ENCODE peak calls at places on chromosomes 13 and 19, in four cellular contexts. R is IMR-90, H is H9, N is H1. Z is an unnamed sample.

GRCh38 chr13:47216176-47216822 is 319.4 kb upstream of the HTR2A start:
- DNase-seq in R (peak), H (no peak), N (no peak), Z (peak)

GRCh38 chr13:109628251-109628699 is 158.1 kb downstream of the IRS2 start:
- DNase-seq in R (peak), H (no peak), N (no peak), Z (no peak)

GRCh38 chr19:43524922-43525835 is 1.8 kb downstream of the ETHE1 start:
- DNase-seq in R (peak), H (peak), N (no peak), Z (peak)

GRCh38 chr19:10116085-10116865 is 3.4 kb downstream of the EIF3G start:
- DNase-seq in R (no peak), H (no peak), N (no peak), Z (peak)

GRCh38 chr19:2334986-2335846 is 6.7 kb downstream of the SPPL2B start:
- DNase-seq in R (no peak), H (no peak), N (no peak), Z (peak)

GRCh38 chr19:58554494-58555368 is at the start of gene CHMP2A:
- DNase-seq in R (peak), H (peak), N (peak), Z (peak)

GRCh38 chr19:12364391-12365093 is 941 bp downstream of the ZNF442 start:
- DNase-seq in R (peak), H (peak), N (no peak), Z (peak)

GRCh38 chr13:113405481-113406300 is 41.8 kb upstream of the GRTP1 start:
- DNase-seq in R (no peak), H (peak), N (no peak), Z (no peak)

GRCh38 chr13:22866221-22866620 is 314.6 kb upstream of the SGCG start:
- DNase-seq in R (no peak), H (no peak), N (no peak), Z (no peak)

GRCh38 chr19:38538386-38538785 is 79.4 kb downstream of the MAP4K1 start:
- DNase-seq in R (no peak), H (no peak), N (no peak), Z (no peak)

GRCh38 chr19:45716314-45717130 is 14.2 kb downstream of the FBXO46 start:
- DNase-seq in R (no peak), H (no peak), N (no peak), Z (peak)

GRCh38 chr13:66940113-66940512 is 290.0 kb downstream of the PCDH9 start:
- DNase-seq in R (no peak), H (no peak), N (no peak), Z (no peak)

GRCh38 chr13:40352807-40353562 is 313.5 kb downstream of the FOXO1 start:
- DNase-seq in R (no peak), H (no peak), N (no peak), Z (no peak)

GRCh38 chr19:9308091-9308490 is 1.5 kb downstream of the ZNF699 start:
- DNase-seq in R (no peak), H (no peak), N (no peak), Z (no peak)

GRCh38 chr13:28658796-28659610 is at the start of gene POMP:
- DNase-seq in R (peak), H (peak), N (peak), Z (peak)

GRCh38 chr19:34359140-34359953 is 5.6 kb upstream of the GPI start:
- DNase-seq in R (peak), H (peak), N (peak), Z (peak)

GRCh38 chr19:10353793-10354391 is 14.5 kb upstream of the ICAM3 start:
- DNase-seq in R (peak), H (peak), N (peak), Z (peak)

GRCh38 chr13:32040689-32041088 is 9.1 kb downstream of the FRY start:
- DNase-seq in R (peak), H (no peak), N (no peak), Z (no peak)

GRCh38 chr13:36814465-36814864 is 4.6 kb upstream of the RFXAP start:
- DNase-seq in R (no peak), H (no peak), N (no peak), Z (no peak)

GRCh38 chr13:93977986-93978385 is 501.5 kb downstream of the DCT start:
- DNase-seq in R (no peak), H (no peak), N (no peak), Z (peak)

GRCh38 chr19:54196514-54196913 is 4.1 kb upstream of the RPS9 start:
- DNase-seq in R (no peak), H (no peak), N (no peak), Z (no peak)

GRCh38 chr13:111575276-111575675 is 254.8 kb downstream of the TEX29 start:
- DNase-seq in R (no peak), H (no peak), N (no peak), Z (no peak)

GRCh38 chr13:27242642-27243185 is 8.6 kb upstream of the RPL21 start:
- DNase-seq in R (no peak), H (no peak), N (no peak), Z (no peak)

GRCh38 chr19:45445139-45445538 is 21.4 kb upstream of the ERCC1 start:
- DNase-seq in R (no peak), H (no peak), N (no peak), Z (no peak)

DNA sequence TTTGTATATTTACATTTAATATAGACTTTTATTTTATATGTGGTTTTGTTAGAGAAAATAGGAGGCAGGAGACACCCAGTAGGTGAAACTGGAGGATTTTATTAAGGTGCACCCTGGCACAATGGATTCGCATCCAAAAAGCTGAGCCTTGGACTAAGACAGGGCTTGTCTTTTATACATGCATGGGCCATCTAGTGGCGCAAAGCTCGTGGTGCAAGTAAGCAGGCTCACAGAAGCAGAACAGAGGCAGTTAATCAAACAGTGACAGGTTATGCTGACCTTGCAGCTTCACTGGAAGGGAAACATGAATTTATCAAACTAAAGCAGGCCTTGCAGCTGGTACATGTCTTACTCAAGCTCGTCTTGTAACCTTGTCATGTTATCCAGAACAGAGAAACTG is 58.8 kb upstream of the ZNF681 start:
- DNase-seq in R (peak), H (peak), N (no peak), Z (peak)
- H4K5ac ChIP-seq in R (no peak), H (no peak), N (no peak), Z (no peak)

GRCh38 chr19:19477705-19478383 is 37.5 kb downstream of the TSSK6 start:
- DNase-seq in R (no peak), H (no peak), N (no peak), Z (no peak)

GRCh38 chr19:19475845-19476828 is 39.2 kb downstream of the TSSK6 start:
- DNase-seq in R (no peak), H (peak), N (no peak), Z (peak)

GRCh38 chr19:19471682-19472081 is 43.7 kb downstream of the TSSK6 start:
- DNase-seq in R (no peak), H (no peak), N (no peak), Z (no peak)

GRCh38 chr19:19470579-19470978 is 44.8 kb downstream of the TSSK6 start:
- DNase-seq in R (no peak), H (no peak), N (no peak), Z (no peak)

GRCh38 chr19:19474950-19475781 is 40.2 kb downstream of the TSSK6 start:
- DNase-seq in R (no peak), H (peak), N (no peak), Z (peak)
- H3K56ac ChIP-seq in R (no peak), H (no peak), N (no peak), Z (peak)

GRCh38 chr13:50106559-50106958 is 91.3 kb downstream of the KCNRG start:
- DNase-seq in R (no peak), H (no peak), N (no peak), Z (no peak)
- H3K27ac ChIP-seq in R (no peak), H (no peak), N (no peak), Z (no peak)

DNA sequence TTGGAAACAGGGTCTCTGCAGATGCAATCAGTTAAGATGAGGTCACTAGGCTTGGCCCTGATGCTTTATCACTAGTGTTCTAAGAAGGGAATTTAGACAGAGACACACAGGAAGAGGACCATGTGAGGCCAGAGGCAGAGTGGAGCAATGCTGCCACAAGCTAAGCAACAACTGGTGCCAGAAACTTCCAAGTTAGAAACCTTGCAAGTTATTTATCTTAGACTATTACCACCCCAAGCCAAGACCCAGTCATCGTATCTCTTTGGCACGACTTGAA is 81.1 kb downstream of the DOCK9 start:
- DNase-seq in R (no peak), H (no peak), N (no peak), Z (no peak)
- H4K5ac ChIP-seq in R (no peak), H (no peak), N (no peak), Z (no peak)

DNA sequence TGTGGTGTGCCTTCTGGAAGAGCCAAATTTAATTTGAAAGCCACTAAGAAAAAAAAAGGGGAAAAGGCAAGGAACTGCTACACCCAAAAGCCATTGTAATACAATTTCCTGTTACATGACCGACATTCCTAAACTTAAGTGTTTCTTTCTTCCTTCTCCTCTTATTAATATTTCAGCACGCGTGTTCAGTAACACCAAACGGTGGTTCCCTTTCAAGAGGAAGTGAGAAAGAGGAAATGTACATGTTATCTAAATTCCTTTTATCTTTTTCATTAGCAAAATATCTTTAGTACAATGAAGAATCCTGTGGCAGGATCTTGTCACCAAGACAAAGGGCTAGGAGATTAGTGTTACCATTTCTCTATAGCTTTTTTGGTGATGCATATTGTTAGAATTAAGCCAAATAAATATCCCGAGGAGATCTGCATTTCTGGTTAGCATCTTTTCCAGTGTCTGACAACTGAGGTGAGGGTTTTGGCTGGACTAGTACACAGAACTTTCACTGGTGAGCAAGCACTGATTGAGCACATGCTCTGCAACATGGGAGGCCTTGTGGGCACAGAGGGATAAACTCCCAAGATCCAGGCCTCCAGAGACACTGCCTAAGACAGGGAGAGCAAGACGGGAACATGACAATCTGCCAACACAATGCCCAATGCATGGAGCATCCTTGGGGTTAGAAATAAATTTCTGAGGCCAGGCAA is 22.1 kb downstream of the LATS2 start:
- DNase-seq in R (no peak), H (no peak), N (no peak), Z (peak)
- H3K56ac ChIP-seq in R (no peak), H (no peak), N (no peak), Z (no peak)